ENCODE peak calls at places on chromosome 19, in four cellular contexts. V, R, O and W are unnamed samples.
A peak's percentile ranks its signal among the peaks of the same experiment; 100 is the strongest.

GRCh38 chr19:29586401-29586800 is 19.7 kb upstream of the POP4 start:
- DNase-seq in V (no peak), R (no peak), O (no peak), W (no peak)

GRCh38 chr19:1250374-1251232 is 2.2 kb downstream of the MIDN start:
- DNase-seq in V (peak; percentile 41), R (no peak), O (peak; percentile 91), W (no peak)

GRCh38 chr19:10712041-10712440 is 5.8 kb upstream of the DNM2 start:
- DNase-seq in V (no peak), R (no peak), O (peak; percentile 19), W (no peak)

GRCh38 chr19:31436121-31436776 is 87.0 kb upstream of the TSHZ3 start:
- DNase-seq in V (no peak), R (no peak), O (no peak), W (peak; percentile 75)

GRCh38 chr19:50549927-50550593 is 18.2 kb downstream of the LRRC4B start:
- DNase-seq in V (no peak), R (no peak), O (no peak), W (no peak)

GRCh38 chr19:6464070-6464873 is at the start of gene CRB3:
- DNase-seq in V (peak; percentile 90), R (peak; percentile 93), O (no peak), W (no peak)

GRCh38 chr19:28634031-28634328 is 579.0 kb downstream of the UQCRFS1 start:
- DNase-seq in V (no peak), R (no peak), O (no peak), W (no peak)

GRCh38 chr19:33385956-33386355 is 12.4 kb downstream of the CEBPG start:
- DNase-seq in V (peak; percentile 32), R (no peak), O (no peak), W (no peak)

GRCh38 chr19:43595605-43595998 is 332 bp downstream of the IRGQ start:
- DNase-seq in V (no peak), R (no peak), O (peak; percentile 59), W (no peak)

GRCh38 chr19:6536138-6536671 is 5.4 kb downstream of the TNFSF9 start:
- DNase-seq in V (no peak), R (peak; percentile 33), O (peak; percentile 83), W (peak; percentile 14)

GRCh38 chr19:982567-983170 is 1.5 kb upstream of the WDR18 start:
- DNase-seq in V (peak; percentile 50), R (peak; percentile 43), O (peak; percentile 64), W (no peak)

GRCh38 chr19:40822161-40822560 is 23.2 kb downstream of the EGLN2 start:
- DNase-seq in V (no peak), R (no peak), O (peak; percentile 31), W (no peak)

GRCh38 chr19:13241321-13242104 is 91.3 kb downstream of the IER2 start:
- DNase-seq in V (no peak), R (no peak), O (peak; percentile 58), W (no peak)

GRCh38 chr19:15252398-15253018 is 20.3 kb upstream of the EPHX3 start:
- DNase-seq in V (no peak), R (no peak), O (peak; percentile 38), W (peak; percentile 23)

GRCh38 chr19:1018393-1018792 is 2.5 kb downstream of the TMEM259 start:
- DNase-seq in V (no peak), R (no peak), O (no peak), W (no peak)

GRCh38 chr19:19627716-19628498 is at the start of gene LPAR2:
- DNase-seq in V (peak; percentile 83), R (peak; percentile 35), O (peak; percentile 84), W (no peak)

GRCh38 chr19:45104658-45105384 is 11.8 kb downstream of the PPP1R37 start:
- DNase-seq in V (no peak), R (peak; percentile 21), O (no peak), W (no peak)

GRCh38 chr19:19296953-19297689 is 23.2 kb downstream of the SUGP1 start:
- DNase-seq in V (no peak), R (no peak), O (no peak), W (no peak)

GRCh38 chr19:20968092-20968491 is 45.0 kb downstream of the ZNF85 start:
- DNase-seq in V (no peak), R (no peak), O (no peak), W (no peak)

GRCh38 chr19:35045667-35046300 is 4.3 kb downstream of the HPN start:
- DNase-seq in V (no peak), R (no peak), O (peak; percentile 36), W (no peak)

GRCh38 chr19:45569619-45570421 is 14.8 kb downstream of the OPA3 start:
- DNase-seq in V (no peak), R (no peak), O (peak; percentile 68), W (no peak)

GRCh38 chr19:19539738-19540703 is 2.0 kb downstream of the CILP2 start:
- DNase-seq in V (no peak), R (no peak), O (peak; percentile 89), W (peak; percentile 35)

GRCh38 chr19:18282788-18283141 is 1.3 kb upstream of the JUND start:
- DNase-seq in V (no peak), R (no peak), O (peak; percentile 74), W (no peak)

GRCh38 chr19:56671613-56671994 is at the start of gene ZNF835:
- DNase-seq in V (no peak), R (no peak), O (peak; percentile 92), W (no peak)

GRCh38 chr19:38005224-38005614 is 98.2 kb downstream of the SIPA1L3 start:
- DNase-seq in V (no peak), R (no peak), O (no peak), W (no peak)

GRCh38 chr19:3671680-3672574 is 28.3 kb downstream of the PIP5K1C start:
- DNase-seq in V (no peak), R (no peak), O (no peak), W (peak; percentile 25)

GRCh38 chr19:29519146-29519545 is 6.6 kb upstream of the VSTM2B start:
- DNase-seq in V (no peak), R (no peak), O (no peak), W (no peak)

GRCh38 chr19:4878491-4878968 is 11.1 kb upstream of the PLIN3 start:
- DNase-seq in V (no peak), R (no peak), O (no peak), W (no peak)

GRCh38 chr19:12967907-12968306 is 1.5 kb upstream of the DAND5 start:
- DNase-seq in V (no peak), R (no peak), O (no peak), W (no peak)

GRCh38 chr19:11652492-11652891 is 55.2 kb downstream of the ZNF627 start:
- DNase-seq in V (no peak), R (no peak), O (no peak), W (no peak)

GRCh38 chr19:50300051-50300450 is 29.1 kb downstream of the KCNC3 start:
- DNase-seq in V (no peak), R (no peak), O (no peak), W (no peak)

GRCh38 chr19:15264933-15265206 is 32.6 kb upstream of the EPHX3 start:
- DNase-seq in V (no peak), R (no peak), O (no peak), W (no peak)

GRCh38 chr19:17248011-17248776 is 2.5 kb upstream of the NR2F6 start:
- DNase-seq in V (peak; percentile 15), R (peak; percentile 54), O (peak; percentile 99), W (no peak)

GRCh38 chr19:49165111-49165750 is 7.6 kb downstream of the TRPM4 start:
- DNase-seq in V (no peak), R (no peak), O (no peak), W (peak; percentile 26)

GRCh38 chr19:19649159-19649558 is 5.7 kb upstream of the GMIP start:
- DNase-seq in V (no peak), R (no peak), O (no peak), W (no peak)

GRCh38 chr19:21317821-21318220 is 11.4 kb downstream of the ZNF708 start:
- DNase-seq in V (no peak), R (peak; percentile 10), O (peak; percentile 70), W (no peak)

GRCh38 chr19:49862411-49863253 is 4.7 kb downstream of the PNKP start:
- DNase-seq in V (no peak), R (no peak), O (peak; percentile 63), W (no peak)

GRCh38 chr19:7926727-7927604 is 1.0 kb upstream of the CTXN1 start:
- DNase-seq in V (no peak), R (no peak), O (peak; percentile 37), W (no peak)